ENCODE peak calls at places on chromosomes 7 and 10, in seven cellular contexts. One of them, this sample, is unnamed.
A peak's percentile ranks its signal among the peaks of the same experiment; 100 is the strongest.

GRCh38 chr7:27095897-27096755 is at the start of gene HOXA1:
- DNase-seq in pancreas: peak; percentile 63
- DNase-seq in anterior cingulate cortex: no peak
- DNase-seq in EH: peak; percentile 96
- DNase-seq in NCI-H2107: peak; percentile 52
- DNase-seq in HCEC 1CT: peak; percentile 97
- DNase-seq in tibial artery: peak; percentile 88
- DNase-seq in this sample: no peak

GRCh38 chr7:44581907-44582603 is at the start of gene TMED4:
- DNase-seq in pancreas: peak; percentile 100
- DNase-seq in anterior cingulate cortex: peak; percentile 98
- DNase-seq in EH: peak; percentile 99
- DNase-seq in NCI-H2107: peak; percentile 99
- DNase-seq in HCEC 1CT: peak; percentile 98
- DNase-seq in tibial artery: peak; percentile 100
- DNase-seq in this sample: peak; percentile 94

GRCh38 chr7:2151801-2152612 is 80.7 kb downstream of the MAD1L1 start:
- DNase-seq in pancreas: peak; percentile 33
- DNase-seq in anterior cingulate cortex: no peak
- DNase-seq in EH: peak; percentile 4
- DNase-seq in NCI-H2107: no peak
- DNase-seq in HCEC 1CT: no peak
- DNase-seq in tibial artery: no peak
- DNase-seq in this sample: no peak

GRCh38 chr7:43142703-43143102 is 30.3 kb downstream of the HECW1 start:
- DNase-seq in pancreas: no peak
- DNase-seq in anterior cingulate cortex: no peak
- DNase-seq in EH: no peak
- DNase-seq in NCI-H2107: no peak
- DNase-seq in HCEC 1CT: no peak
- DNase-seq in tibial artery: no peak
- DNase-seq in this sample: no peak

GRCh38 chr7:107960306-107960705 is 42.7 kb downstream of the LAMB1 start:
- DNase-seq in pancreas: no peak
- DNase-seq in anterior cingulate cortex: no peak
- DNase-seq in EH: no peak
- DNase-seq in NCI-H2107: no peak
- DNase-seq in HCEC 1CT: no peak
- DNase-seq in tibial artery: no peak
- DNase-seq in this sample: no peak

GRCh38 chr10:43376046-43376635 is 4.7 kb downstream of the FXYD4 start:
- DNase-seq in pancreas: peak; percentile 37
- DNase-seq in anterior cingulate cortex: no peak
- DNase-seq in EH: no peak
- DNase-seq in NCI-H2107: no peak
- DNase-seq in HCEC 1CT: no peak
- DNase-seq in tibial artery: peak; percentile 37
- DNase-seq in this sample: no peak

GRCh38 chr10:87700031-87700796 is 40.5 kb downstream of the PAPSS2 start:
- DNase-seq in pancreas: no peak
- DNase-seq in anterior cingulate cortex: no peak
- DNase-seq in EH: peak; percentile 82
- DNase-seq in NCI-H2107: no peak
- DNase-seq in HCEC 1CT: peak; percentile 78
- DNase-seq in tibial artery: no peak
- DNase-seq in this sample: no peak

GRCh38 chr7:93016085-93016471 is 101.7 kb downstream of the SAMD9 start:
- DNase-seq in pancreas: no peak
- DNase-seq in anterior cingulate cortex: no peak
- DNase-seq in EH: peak; percentile 79
- DNase-seq in NCI-H2107: no peak
- DNase-seq in HCEC 1CT: no peak
- DNase-seq in tibial artery: no peak
- DNase-seq in this sample: peak; percentile 14

GRCh38 chr7:45100761-45101480 is 10.6 kb downstream of the TBRG4 start:
- DNase-seq in pancreas: no peak
- DNase-seq in anterior cingulate cortex: no peak
- DNase-seq in EH: no peak
- DNase-seq in NCI-H2107: no peak
- DNase-seq in HCEC 1CT: no peak
- DNase-seq in tibial artery: peak; percentile 50
- DNase-seq in this sample: no peak

GRCh38 chr10:89567566-89568245 is 32.3 kb upstream of the SLC16A12 start:
- DNase-seq in pancreas: no peak
- DNase-seq in anterior cingulate cortex: no peak
- DNase-seq in EH: no peak
- DNase-seq in NCI-H2107: no peak
- DNase-seq in HCEC 1CT: peak; percentile 78
- DNase-seq in tibial artery: no peak
- DNase-seq in this sample: no peak

GRCh38 chr10:95290801-95291633 is at the start of gene PDLIM1:
- DNase-seq in pancreas: peak; percentile 91
- DNase-seq in anterior cingulate cortex: no peak
- DNase-seq in EH: peak; percentile 78
- DNase-seq in NCI-H2107: no peak
- DNase-seq in HCEC 1CT: peak; percentile 76
- DNase-seq in tibial artery: peak; percentile 88
- DNase-seq in this sample: no peak

GRCh38 chr7:42189535-42189934 is 47.5 kb downstream of the GLI3 start:
- DNase-seq in pancreas: no peak
- DNase-seq in anterior cingulate cortex: no peak
- DNase-seq in EH: peak; percentile 54
- DNase-seq in NCI-H2107: no peak
- DNase-seq in HCEC 1CT: peak; percentile 60
- DNase-seq in tibial artery: no peak
- DNase-seq in this sample: no peak

GRCh38 chr10:32244421-32245207 is 102.3 kb downstream of the EPC1 start:
- DNase-seq in pancreas: no peak
- DNase-seq in anterior cingulate cortex: no peak
- DNase-seq in EH: no peak
- DNase-seq in NCI-H2107: no peak
- DNase-seq in HCEC 1CT: no peak
- DNase-seq in tibial artery: no peak
- DNase-seq in this sample: no peak

GRCh38 chr10:81873932-81874816 is 820 bp upstream of the NRG3 start:
- DNase-seq in pancreas: peak; percentile 88
- DNase-seq in anterior cingulate cortex: peak; percentile 51
- DNase-seq in EH: no peak
- DNase-seq in NCI-H2107: no peak
- DNase-seq in HCEC 1CT: no peak
- DNase-seq in tibial artery: no peak
- DNase-seq in this sample: peak; percentile 16

GRCh38 chr10:49136525-49136924 is 2.7 kb upstream of the FAM170B start:
- DNase-seq in pancreas: no peak
- DNase-seq in anterior cingulate cortex: no peak
- DNase-seq in EH: no peak
- DNase-seq in NCI-H2107: no peak
- DNase-seq in HCEC 1CT: no peak
- DNase-seq in tibial artery: no peak
- DNase-seq in this sample: no peak

GRCh38 chr7:130897515-130898419 is 163.8 kb upstream of the KLF14 start:
- DNase-seq in pancreas: no peak
- DNase-seq in anterior cingulate cortex: no peak
- DNase-seq in EH: no peak
- DNase-seq in NCI-H2107: no peak
- DNase-seq in HCEC 1CT: no peak
- DNase-seq in tibial artery: no peak
- DNase-seq in this sample: no peak

GRCh38 chr7:84188811-84189405 is 5.7 kb downstream of the SEMA3A start:
- DNase-seq in pancreas: no peak
- DNase-seq in anterior cingulate cortex: no peak
- DNase-seq in EH: peak; percentile 36
- DNase-seq in NCI-H2107: no peak
- DNase-seq in HCEC 1CT: peak; percentile 44
- DNase-seq in tibial artery: no peak
- DNase-seq in this sample: no peak

GRCh38 chr10:59971915-59972314 is 65.6 kb upstream of the CCDC6 start:
- DNase-seq in pancreas: no peak
- DNase-seq in anterior cingulate cortex: no peak
- DNase-seq in EH: no peak
- DNase-seq in NCI-H2107: no peak
- DNase-seq in HCEC 1CT: no peak
- DNase-seq in tibial artery: no peak
- DNase-seq in this sample: peak; percentile 73

GRCh38 chr7:124012864-124013263 is 20.0 kb downstream of the TMEM229A start:
- DNase-seq in pancreas: no peak
- DNase-seq in anterior cingulate cortex: no peak
- DNase-seq in EH: no peak
- DNase-seq in NCI-H2107: no peak
- DNase-seq in HCEC 1CT: no peak
- DNase-seq in tibial artery: no peak
- DNase-seq in this sample: no peak

GRCh38 chr7:29588212-29588611 is 24.6 kb downstream of the PRR15 start:
- DNase-seq in pancreas: no peak
- DNase-seq in anterior cingulate cortex: no peak
- DNase-seq in EH: no peak
- DNase-seq in NCI-H2107: no peak
- DNase-seq in HCEC 1CT: no peak
- DNase-seq in tibial artery: no peak
- DNase-seq in this sample: no peak

GRCh38 chr10:23341004-23341403 is 3.6 kb downstream of the C10orf67 start:
- DNase-seq in pancreas: no peak
- DNase-seq in anterior cingulate cortex: no peak
- DNase-seq in EH: peak; percentile 72
- DNase-seq in NCI-H2107: no peak
- DNase-seq in HCEC 1CT: peak; percentile 36
- DNase-seq in tibial artery: no peak
- DNase-seq in this sample: no peak

GRCh38 chr7:114152314-114152938 is 233.6 kb upstream of the PPP1R3A start:
- DNase-seq in pancreas: no peak
- DNase-seq in anterior cingulate cortex: no peak
- DNase-seq in EH: no peak
- DNase-seq in NCI-H2107: no peak
- DNase-seq in HCEC 1CT: no peak
- DNase-seq in tibial artery: no peak
- DNase-seq in this sample: no peak

GRCh38 chr7:132181371-132181770 is 394.9 kb downstream of the PLXNA4 start:
- DNase-seq in pancreas: no peak
- DNase-seq in anterior cingulate cortex: no peak
- DNase-seq in EH: no peak
- DNase-seq in NCI-H2107: no peak
- DNase-seq in HCEC 1CT: no peak
- DNase-seq in tibial artery: no peak
- DNase-seq in this sample: no peak

GRCh38 chr10:97788552-97789442 is 17.0 kb upstream of the SFRP5 start:
- DNase-seq in pancreas: peak; percentile 93
- DNase-seq in anterior cingulate cortex: no peak
- DNase-seq in EH: no peak
- DNase-seq in NCI-H2107: no peak
- DNase-seq in HCEC 1CT: no peak
- DNase-seq in tibial artery: no peak
- DNase-seq in this sample: no peak

GRCh38 chr10:7311256-7312178 is 99.3 kb downstream of the SFMBT2 start:
- DNase-seq in pancreas: no peak
- DNase-seq in anterior cingulate cortex: no peak
- DNase-seq in EH: no peak
- DNase-seq in NCI-H2107: no peak
- DNase-seq in HCEC 1CT: peak; percentile 71
- DNase-seq in tibial artery: no peak
- DNase-seq in this sample: no peak

GRCh38 chr10:78357027-78357672 is 323.5 kb downstream of the RPS24 start:
- DNase-seq in pancreas: no peak
- DNase-seq in anterior cingulate cortex: no peak
- DNase-seq in EH: no peak
- DNase-seq in NCI-H2107: no peak
- DNase-seq in HCEC 1CT: no peak
- DNase-seq in tibial artery: no peak
- DNase-seq in this sample: no peak

GRCh38 chr7:24755541-24756416 is 1.5 kb downstream of the GSDME start:
- DNase-seq in pancreas: no peak
- DNase-seq in anterior cingulate cortex: no peak
- DNase-seq in EH: peak; percentile 44
- DNase-seq in NCI-H2107: no peak
- DNase-seq in HCEC 1CT: peak; percentile 62
- DNase-seq in tibial artery: no peak
- DNase-seq in this sample: no peak

GRCh38 chr7:2032876-2033407 is 199.8 kb downstream of the MAD1L1 start:
- DNase-seq in pancreas: peak; percentile 44
- DNase-seq in anterior cingulate cortex: no peak
- DNase-seq in EH: no peak
- DNase-seq in NCI-H2107: no peak
- DNase-seq in HCEC 1CT: no peak
- DNase-seq in tibial artery: peak; percentile 49
- DNase-seq in this sample: no peak

GRCh38 chr10:116621476-116621875 is 723 bp downstream of the PNLIPRP2 start:
- DNase-seq in pancreas: peak; percentile 57
- DNase-seq in anterior cingulate cortex: no peak
- DNase-seq in EH: no peak
- DNase-seq in NCI-H2107: no peak
- DNase-seq in HCEC 1CT: no peak
- DNase-seq in tibial artery: no peak
- DNase-seq in this sample: no peak

GRCh38 chr10:114940735-114941134 is 2.7 kb downstream of the TRUB1 start:
- DNase-seq in pancreas: no peak
- DNase-seq in anterior cingulate cortex: no peak
- DNase-seq in EH: peak; percentile 40
- DNase-seq in NCI-H2107: no peak
- DNase-seq in HCEC 1CT: no peak
- DNase-seq in tibial artery: no peak
- DNase-seq in this sample: no peak

GRCh38 chr10:113187066-113187777 is 237.2 kb downstream of the TCF7L2 start:
- DNase-seq in pancreas: peak; percentile 89
- DNase-seq in anterior cingulate cortex: peak; percentile 66
- DNase-seq in EH: no peak
- DNase-seq in NCI-H2107: no peak
- DNase-seq in HCEC 1CT: no peak
- DNase-seq in tibial artery: peak; percentile 84
- DNase-seq in this sample: peak; percentile 81

GRCh38 chr7:110839866-110840265 is 251.1 kb upstream of the LRRN3 start:
- DNase-seq in pancreas: no peak
- DNase-seq in anterior cingulate cortex: no peak
- DNase-seq in EH: peak; percentile 43
- DNase-seq in NCI-H2107: peak; percentile 50
- DNase-seq in HCEC 1CT: peak; percentile 51
- DNase-seq in tibial artery: no peak
- DNase-seq in this sample: peak; percentile 24

GRCh38 chr10:51227897-51228713 is 153.8 kb downstream of the PRKG1 start:
- DNase-seq in pancreas: no peak
- DNase-seq in anterior cingulate cortex: no peak
- DNase-seq in EH: no peak
- DNase-seq in NCI-H2107: no peak
- DNase-seq in HCEC 1CT: no peak
- DNase-seq in tibial artery: no peak
- DNase-seq in this sample: no peak

GRCh38 chr7:31776616-31777015 is 89.6 kb downstream of the PPP1R17 start:
- DNase-seq in pancreas: no peak
- DNase-seq in anterior cingulate cortex: no peak
- DNase-seq in EH: peak; percentile 91
- DNase-seq in NCI-H2107: no peak
- DNase-seq in HCEC 1CT: peak; percentile 92
- DNase-seq in tibial artery: no peak
- DNase-seq in this sample: no peak

GRCh38 chr10:1570652-1571051 is 166.7 kb downstream of the ADARB2 start:
- DNase-seq in pancreas: no peak
- DNase-seq in anterior cingulate cortex: no peak
- DNase-seq in EH: no peak
- DNase-seq in NCI-H2107: no peak
- DNase-seq in HCEC 1CT: no peak
- DNase-seq in tibial artery: peak; percentile 12
- DNase-seq in this sample: no peak